ENCODE peak calls at places on chromosomes 16 and 17, in five cellular contexts. M is mesenchymal stem cell; Z is CD4-positive, alpha-beta memory T cell; A is fibroblast of lung; D is CD8-positive, alpha-beta T cell. C is an unnamed sample.

GRCh38 chr17:61461586-61461966 is 9.4 kb downstream of the TBX4 start:
- DNase-seq in A (no peak), D (no peak), Z (no peak), M (no peak), C (no peak)

GRCh38 chr16:67216612-67217490 is 10.1 kb upstream of the TMEM208 start:
- DNase-seq in D (no peak), A (no peak), Z (no peak), M (no peak), C (no peak)

GRCh38 chr17:21165922-21166598 is 39.3 kb downstream of the DHRS7B start:
- DNase-seq in M (no peak), A (no peak), D (no peak), Z (no peak), C (no peak)

GRCh38 chr17:81537343-81537855 is 9.2 kb downstream of the FSCN2 start:
- DNase-seq in Z (no peak), D (no peak), M (no peak), A (no peak), C (no peak)

GRCh38 chr16:68506331-68507053 is 32.6 kb upstream of the ZFP90 start:
- DNase-seq in A (no peak), Z (no peak), M (no peak), D (no peak), C (no peak)

GRCh38 chr16:13168091-13168572 is 266.7 kb downstream of the SHISA9 start:
- DNase-seq in A (no peak), M (no peak), D (no peak), Z (no peak), C (no peak)

GRCh38 chr17:8004899-8005298 is 2.5 kb downstream of the GUCY2D start:
- DNase-seq in Z (no peak), A (peak; percentile 90), M (peak; percentile 33), D (no peak), C (no peak)

GRCh38 chr17:60398227-60398959 is 6.5 kb upstream of the USP32 start:
- DNase-seq in Z (no peak), D (no peak), M (no peak), A (no peak), C (no peak)

GRCh38 chr17:64002658-64003525 is 4.7 kb downstream of the PRR29 start:
- DNase-seq in M (no peak), D (no peak), Z (no peak), A (no peak), C (no peak)

GRCh38 chr17:63519972-63520882 is 2.9 kb upstream of the KCNH6 start:
- DNase-seq in D (no peak), M (no peak), A (no peak), Z (no peak), C (no peak)

GRCh38 chr17:8285270-8286181 is 2.9 kb upstream of the RANGRF start:
- DNase-seq in A (no peak), Z (no peak), D (no peak), M (no peak), C (no peak)

GRCh38 chr17:22467720-22468119 is 775.4 kb downstream of the KCNJ18 start:
- DNase-seq in M (no peak), A (no peak), Z (no peak), D (no peak), C (no peak)
- H3K9me3 ChIP-seq in M (no peaks in the 10 kb centered on the region), A (no peaks in the 10 kb centered on the region), Z (no peaks in the 10 kb centered on the region), D (no peaks in the 10 kb centered on the region), C (no peaks in the 10 kb centered on the region)

DNA sequence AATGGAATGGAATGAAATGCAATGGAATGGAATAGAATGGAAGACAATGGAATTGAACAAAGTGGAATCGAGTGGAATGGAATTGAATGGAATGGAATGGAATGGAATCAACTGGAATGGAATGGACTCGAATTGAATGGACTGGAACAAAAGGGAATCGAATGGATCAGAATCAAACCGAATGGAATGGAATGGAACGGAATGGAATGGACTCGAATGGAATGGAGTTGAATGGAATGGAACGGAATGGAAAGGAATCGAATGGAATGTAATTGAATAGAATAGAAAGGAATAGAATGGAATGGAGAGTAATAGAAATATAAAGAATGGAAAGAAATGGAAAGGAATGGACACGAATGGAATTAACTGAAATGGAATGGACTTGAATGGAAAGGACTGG is 475.2 kb upstream of the WSB1 start:
- DNase-seq in D (no peak), A (peak; percentile 9), Z (no peak), M (peak; percentile 16), C (no peak)
- H3K9me3 ChIP-seq in D (peaks cover 17% of the 10 kb centered on the region), A (no peaks in the 10 kb centered on the region), Z (no peaks in the 10 kb centered on the region), M (peaks cover 96% of the 10 kb centered on the region), C (peaks cover 36% of the 10 kb centered on the region)

GRCh38 chr17:14374268-14374667 is 73.4 kb downstream of the HS3ST3B1 start:
- DNase-seq in A (no peak), Z (no peak), M (no peak), D (no peak), C (no peak)

GRCh38 chr17:14372905-14373559 is 72.2 kb downstream of the HS3ST3B1 start:
- DNase-seq in D (no peak), A (no peak), M (peak; percentile 12), Z (no peak), C (no peak)

DNA sequence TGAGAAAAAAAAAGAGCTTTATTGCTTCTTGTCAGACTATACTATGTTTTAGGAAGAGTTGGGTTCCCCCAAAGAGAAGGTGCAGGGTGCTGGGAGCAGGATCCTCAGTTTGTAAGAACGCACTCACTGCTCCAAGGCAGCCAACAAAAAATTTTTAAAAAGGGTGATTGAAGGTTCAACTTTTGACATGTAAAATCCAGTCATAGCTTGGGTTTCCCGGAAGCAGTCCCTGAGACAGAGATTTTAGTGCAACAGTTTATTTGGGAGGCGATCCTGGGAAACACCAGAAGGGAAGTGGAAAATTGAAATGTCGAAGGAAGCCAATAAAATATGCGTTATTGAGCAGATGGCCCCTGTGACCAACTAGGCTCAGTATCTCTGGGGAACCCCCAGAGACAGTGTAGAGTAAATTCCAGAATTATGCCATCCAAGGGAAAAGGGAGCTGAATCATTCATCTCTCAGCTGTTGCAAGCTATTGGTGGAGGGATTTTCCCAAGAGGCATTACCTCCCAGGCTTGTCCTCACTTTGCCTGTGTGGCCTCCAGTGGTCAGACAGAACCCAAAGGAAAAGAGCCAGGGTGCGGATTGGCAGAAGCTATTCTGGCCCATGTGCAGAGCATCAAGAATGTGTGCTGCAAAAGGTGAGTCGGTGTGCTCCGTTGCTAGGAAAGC is 72.8 kb downstream of the HS3ST3B1 start:
- DNase-seq in M (peak; percentile 92), A (no peak), Z (no peak), D (no peak), C (no peak)
- H3K9me3 ChIP-seq in M (no peaks in the 10 kb centered on the region), A (no peaks in the 10 kb centered on the region), Z (no peaks in the 10 kb centered on the region), D (no peaks in the 10 kb centered on the region), C (no peaks in the 10 kb centered on the region)

GRCh38 chr17:74139120-74139519 is 64.4 kb upstream of the RPL38 start:
- DNase-seq in D (no peak), A (no peak), M (no peak), Z (no peak), C (no peak)

GRCh38 chr17:74137416-74137815 is 66.1 kb upstream of the RPL38 start:
- DNase-seq in A (no peak), Z (no peak), D (no peak), M (no peak), C (no peak)

GRCh38 chr17:74145756-74146155 is 57.7 kb upstream of the RPL38 start:
- DNase-seq in Z (no peak), A (no peak), M (no peak), D (no peak), C (no peak)

GRCh38 chr17:74140282-74140681 is 63.2 kb upstream of the RPL38 start:
- DNase-seq in Z (no peak), A (no peak), M (no peak), D (no peak), C (no peak)

DNA sequence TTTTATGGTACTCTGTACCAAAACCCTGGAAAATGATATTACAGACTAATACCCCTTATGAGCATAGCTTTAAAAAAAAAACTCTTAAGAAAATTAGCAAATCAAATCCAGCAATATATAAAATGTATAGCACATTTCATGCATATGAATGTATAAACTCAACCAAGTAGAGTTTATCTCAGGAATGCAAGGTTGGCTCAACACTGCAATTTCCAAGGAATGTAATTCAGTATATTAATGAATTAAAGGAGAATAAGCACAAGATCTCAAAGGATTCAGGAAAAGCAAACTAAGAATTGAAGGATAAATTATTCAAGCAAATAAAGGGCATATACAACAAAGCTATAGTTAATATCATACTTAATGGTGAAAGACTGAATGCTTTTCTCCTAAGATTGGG is 61.9 kb upstream of the RPL38 start:
- DNase-seq in Z (no peak), D (no peak), M (no peak), A (no peak), C (no peak)
- H3K9me3 ChIP-seq in Z (no peaks in the 10 kb centered on the region), D (no peaks in the 10 kb centered on the region), M (peaks cover 38% of the 10 kb centered on the region), A (no peaks in the 10 kb centered on the region), C (peaks cover 5% of the 10 kb centered on the region)

GRCh38 chr16:48597563-48598392 is 12.2 kb downstream of the N4BP1 start:
- DNase-seq in M (peak; percentile 38), D (no peak), Z (no peak), A (peak; percentile 18), C (no peak)

GRCh38 chr16:48591976-48592375 is 18.0 kb downstream of the N4BP1 start:
- DNase-seq in A (no peak), M (no peak), D (no peak), Z (no peak), C (no peak)

GRCh38 chr16:48590476-48590875 is 19.5 kb downstream of the N4BP1 start:
- DNase-seq in D (no peak), A (no peak), Z (no peak), M (no peak), C (no peak)

GRCh38 chr16:48596326-48596725 is 13.7 kb downstream of the N4BP1 start:
- DNase-seq in Z (no peak), M (no peak), A (peak; percentile 43), D (no peak), C (no peak)

DNA sequence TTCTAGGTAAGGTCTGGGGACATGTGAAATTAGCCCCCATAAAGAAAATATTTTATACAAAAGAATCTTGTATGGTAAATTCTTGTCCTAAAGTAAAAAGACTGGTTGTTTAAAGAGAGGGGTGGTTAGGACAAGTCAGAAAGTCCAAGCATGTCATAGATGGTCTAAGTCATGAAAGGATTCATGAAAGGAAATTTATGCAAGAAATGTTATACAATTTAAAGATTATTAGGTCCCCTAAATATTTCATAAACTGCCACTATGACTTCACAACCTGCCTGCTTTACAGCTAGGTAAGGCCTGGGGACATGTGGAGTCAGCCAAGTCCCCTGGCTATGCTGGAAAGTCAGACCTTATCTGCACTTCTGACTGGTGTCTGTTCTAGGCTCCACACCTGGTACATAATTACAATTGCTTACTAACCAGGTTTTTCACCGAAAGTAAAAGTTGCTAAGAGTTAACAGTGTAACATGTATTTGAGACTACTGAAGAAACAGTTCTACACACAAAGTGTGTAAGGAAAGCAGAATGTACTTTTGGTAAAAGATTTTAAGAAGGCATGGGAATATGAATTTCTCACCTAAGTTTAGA is 17.0 kb downstream of the N4BP1 start:
- DNase-seq in Z (no peak), M (no peak), D (no peak), A (no peak), C (no peak)
- H3K9me3 ChIP-seq in Z (peaks cover 5% of the 10 kb centered on the region), M (peaks cover 18% of the 10 kb centered on the region), D (no peaks in the 10 kb centered on the region), A (no peaks in the 10 kb centered on the region), C (no peaks in the 10 kb centered on the region)

GRCh38 chr17:54455251-54455868 is 445.3 kb upstream of the TOM1L1 start:
- DNase-seq in D (no peak), Z (no peak), A (no peak), M (no peak), C (no peak)
- H3K9me3 ChIP-seq in D (no peaks in the 10 kb centered on the region), Z (no peaks in the 10 kb centered on the region), A (no peaks in the 10 kb centered on the region), M (peaks cover 60% of the 10 kb centered on the region), C (no peaks in the 10 kb centered on the region)

DNA sequence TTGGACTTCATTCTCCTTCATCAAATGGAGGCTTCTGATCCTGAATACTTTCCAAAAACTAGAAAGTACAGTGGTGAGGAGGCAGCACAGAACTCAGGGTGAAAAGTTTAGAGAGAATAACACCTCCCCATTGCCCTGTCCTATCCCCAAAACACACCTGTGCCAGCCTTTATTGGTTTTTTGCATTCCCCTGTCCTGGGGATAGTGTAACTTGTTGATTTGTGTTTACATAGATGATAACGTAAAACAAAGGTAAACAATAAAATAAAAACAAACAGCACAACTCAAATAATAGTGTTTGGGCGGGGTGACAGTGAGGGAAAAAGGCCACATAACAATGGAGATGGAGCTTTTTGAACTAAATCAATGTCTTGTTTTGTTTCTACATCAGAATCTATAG is 1917.7 kb downstream of the TP53TG3F start:
- DNase-seq in D (no peak), A (no peak), Z (no peak), M (no peak), C (no peak)
- H3K9me3 ChIP-seq in D (no peaks in the 10 kb centered on the region), A (no peaks in the 10 kb centered on the region), Z (no peaks in the 10 kb centered on the region), M (no peaks in the 10 kb centered on the region), C (no peaks in the 10 kb centered on the region)